ENCODE peak calls at places on chromosomes 1 and 21, in eight cellular contexts. R is stimulated activated CD8-positive, alpha-beta memory T cell treated with anti-CD3 and anti-CD28 coated beads, Interleukin-2, amount 100 ng/mL, for 48 hours; O is GM20000; B is nucleus accumbens; Y is T47D; C is choroid plexus epithelial cell; W is lower leg skin; F is endodermal cell. K is an unnamed sample.

GRCh38 chr1:84253891-84254290 is 47.6 kb upstream of the SAMD13 start:
- DNase-seq in C (peak; percentile 88), W (no peak), F (no peak), B (peak; percentile 83), Y (peak; percentile 4), O (no peak), R (no peak), K (no peak)

GRCh38 chr21:42845296-42845965 is 33.9 kb downstream of the WDR4 start:
- DNase-seq in W (peak; percentile 74), B (peak; percentile 52), O (no peak), R (no peak), F (peak; percentile 33), C (no peak), Y (no peak), K (peak; percentile 19)

GRCh38 chr1:205491794-205492193 is 12.7 kb upstream of the CDK18 start:
- DNase-seq in O (no peak), F (peak; percentile 69), B (no peak), W (no peak), R (no peak), Y (no peak), C (no peak), K (no peak)

GRCh38 chr1:183461350-183461749 is 10.9 kb upstream of the SMG7 start:
- DNase-seq in Y (peak; percentile 93), R (no peak), O (no peak), W (no peak), B (no peak), F (peak; percentile 53), C (peak; percentile 17), K (no peak)

GRCh38 chr1:21764615-21765423 is 18.1 kb downstream of the USP48 start:
- DNase-seq in O (no peak), Y (no peak), R (no peak), W (no peak), B (no peak), F (peak; percentile 69), C (peak; percentile 72), K (peak; percentile 33)

GRCh38 chr1:160251006-160251405 is 11.3 kb downstream of the DCAF8 start:
- DNase-seq in Y (no peak), C (no peak), F (no peak), B (no peak), R (no peak), W (no peak), O (no peak), K (no peak)

GRCh38 chr1:114023377-114023776 is 44.1 kb downstream of the OLFML3 start:
- DNase-seq in O (no peak), Y (peak; percentile 63), C (no peak), B (no peak), F (no peak), R (no peak), W (no peak), K (no peak)

GRCh38 chr1:30111431-30111830 is 612.0 kb downstream of the MATN1 start:
- DNase-seq in W (no peak), C (peak; percentile 65), F (peak; percentile 87), R (no peak), Y (peak; percentile 44), O (peak; percentile 32), B (peak; percentile 14), K (peak; percentile 83)

GRCh38 chr1:173301507-173301906 is 94.4 kb upstream of the TNFSF4 start:
- DNase-seq in Y (no peak), R (no peak), C (no peak), F (no peak), W (no peak), O (no peak), B (no peak), K (no peak)

GRCh38 chr1:67831850-67832513 is 1.3 kb downstream of the GNG12 start:
- DNase-seq in W (peak; percentile 94), R (no peak), F (peak; percentile 66), O (peak; percentile 52), B (peak; percentile 36), C (peak; percentile 77), Y (peak; percentile 40), K (peak; percentile 50)

GRCh38 chr1:202589190-202589680 is 121.0 kb downstream of the SYT2 start:
- DNase-seq in W (peak; percentile 97), F (peak; percentile 82), B (no peak), Y (peak; percentile 89), O (no peak), C (peak; percentile 99), R (no peak), K (no peak)

GRCh38 chr21:44914176-44914874 is 6.4 kb downstream of the ITGB2 start:
- DNase-seq in W (no peak), R (peak; percentile 57), F (no peak), O (peak; percentile 73), C (no peak), Y (no peak), B (no peak), K (no peak)

GRCh38 chr21:26490771-26491170 is 82.3 kb downstream of the CYYR1 start:
- DNase-seq in O (no peak), R (no peak), B (no peak), W (no peak), F (no peak), Y (no peak), C (peak; percentile 17), K (no peak)

GRCh38 chr1:225341642-225342041 is 86.2 kb downstream of the LBR start:
- DNase-seq in F (no peak), C (no peak), B (no peak), O (no peak), R (no peak), Y (no peak), W (no peak), K (no peak)

GRCh38 chr1:21293537-21294265 is 3.4 kb upstream of the ECE1 start:
- DNase-seq in R (peak; percentile 76), Y (no peak), C (no peak), B (no peak), W (no peak), F (no peak), O (peak; percentile 65), K (no peak)

GRCh38 chr21:15976807-15977206 is 247.0 kb downstream of the USP25 start:
- DNase-seq in R (no peak), F (peak; percentile 65), B (no peak), O (no peak), Y (peak; percentile 41), C (peak; percentile 42), W (no peak), K (peak; percentile 6)

GRCh38 chr1:41471658-41472057 is 12.8 kb downstream of the EDN2 start:
- DNase-seq in Y (no peak), W (no peak), F (no peak), C (no peak), R (no peak), B (no peak), O (no peak), K (no peak)

GRCh38 chr1:77319036-77319705 is 37.4 kb downstream of the AK5 start:
- DNase-seq in B (no peak), W (no peak), C (no peak), Y (no peak), F (no peak), R (no peak), O (no peak), K (no peak)

GRCh38 chr1:81305997-81306452 is 494.7 kb upstream of the ADGRL2 start:
- DNase-seq in R (no peak), B (peak; percentile 27), Y (peak; percentile 49), C (peak; percentile 76), W (no peak), O (peak; percentile 23), F (peak; percentile 62), K (peak; percentile 29)

GRCh38 chr1:230866171-230866811 is 2.0 kb downstream of the C1orf198 start:
- DNase-seq in F (no peak), R (no peak), B (no peak), W (no peak), O (no peak), Y (no peak), C (no peak), K (no peak)

GRCh38 chr21:41647806-41648561 is 118.9 kb downstream of the RIPK4 start:
- DNase-seq in O (no peak), Y (no peak), C (no peak), R (no peak), F (no peak), W (no peak), B (no peak), K (no peak)

GRCh38 chr1:94621802-94622201 is 80.2 kb upstream of the F3 start:
- DNase-seq in C (no peak), F (no peak), B (no peak), Y (peak; percentile 23), O (no peak), W (no peak), R (no peak), K (no peak)

GRCh38 chr1:231301990-231302389 is 35.7 kb downstream of the EXOC8 start:
- DNase-seq in Y (no peak), R (no peak), W (no peak), C (no peak), B (no peak), F (no peak), O (no peak), K (no peak)

GRCh38 chr21:38671716-38672115 is 134.0 kb upstream of the ETS2 start:
- DNase-seq in Y (no peak), O (no peak), F (no peak), R (no peak), B (no peak), C (peak; percentile 52), W (no peak), K (no peak)

GRCh38 chr1:206006946-206007345 is 3.8 kb upstream of the RAB7B start:
- DNase-seq in C (no peak), B (no peak), W (peak; percentile 53), R (no peak), F (no peak), Y (no peak), O (no peak), K (no peak)

GRCh38 chr1:37752213-37752582 is 12.7 kb downstream of the EPHA10 start:
- DNase-seq in O (no peak), F (no peak), B (no peak), W (no peak), C (no peak), R (no peak), Y (no peak), K (no peak)

GRCh38 chr1:115134850-115135484 is 45.7 kb upstream of the TSPAN2 start:
- DNase-seq in B (no peak), C (peak; percentile 67), O (no peak), R (no peak), F (no peak), W (no peak), Y (peak; percentile 11), K (no peak)

GRCh38 chr1:30324251-30325084 is 398.9 kb downstream of the MATN1 start:
- DNase-seq in R (no peak), F (peak; percentile 28), W (peak; percentile 52), B (no peak), C (no peak), O (no peak), Y (no peak), K (peak; percentile 12)

K was measured in H7.